ENCODE peak calls at places on chromosomes 1 and 21, in five cellular contexts. E is hypothalamus, Y is neural crest cell, C is HuH-7.5, I is psoas muscle. Q is an unnamed sample.

GRCh38 chr1:53733975-53734649 is 4.9 kb downstream of the GLIS1 start:
- DNase-seq in E (no peak), Y (no peak), C (no peak), I (no peak), Q (no peak)

GRCh38 chr1:169868978-169869377 is 24.7 kb downstream of the SCYL3 start:
- DNase-seq in E (no peak), Y (no peak), C (no peak), I (no peak), Q (no peak)

GRCh38 chr21:14533555-14534400 is 12.3 kb downstream of the SAMSN1 start:
- DNase-seq in E (no peak), Y (no peak), C (no peak), I (no peak), Q (no peak)

GRCh38 chr1:84620720-84621313 is 46.6 kb upstream of the CTBS start:
- DNase-seq in E (peak), Y (peak), C (peak), I (peak), Q (peak)

GRCh38 chr1:75796376-75797272 is at the start of gene MSH4:
- DNase-seq in E (no peak), Y (no peak), C (no peak), I (no peak), Q (peak)

GRCh38 chr1:160951443-160952128 is 3.0 kb downstream of the ITLN2 start:
- DNase-seq in E (peak), Y (peak), C (peak), I (peak), Q (peak)

GRCh38 chr21:31447477-31447876 is 103.4 kb upstream of the TIAM1 start:
- DNase-seq in E (no peak), Y (no peak), C (no peak), I (no peak), Q (no peak)

GRCh38 chr1:233613252-233614172 is at the start of gene KCNK1:
- DNase-seq in E (peak), Y (peak), C (no peak), I (peak), Q (peak)

GRCh38 chr1:155504207-155504606 is 58.4 kb downstream of the ASH1L start:
- DNase-seq in E (no peak), Y (no peak), C (no peak), I (no peak), Q (peak)

GRCh38 chr1:161790587-161791317 is 24.6 kb downstream of the ATF6 start:
- DNase-seq in E (no peak), Y (no peak), C (no peak), I (no peak), Q (no peak)

GRCh38 chr21:42837421-42838211 is 41.7 kb downstream of the WDR4 start:
- DNase-seq in E (no peak), Y (no peak), C (no peak), I (peak), Q (no peak)

GRCh38 chr1:215376544-215377264 is 190.4 kb upstream of the KCTD3 start:
- DNase-seq in E (no peak), Y (no peak), C (no peak), I (peak), Q (no peak)

GRCh38 chr1:154895779-154896178 is 25.7 kb upstream of the KCNN3 start:
- DNase-seq in E (no peak), Y (no peak), C (no peak), I (no peak), Q (no peak)

GRCh38 chr1:236128646-236129178 is 13.6 kb upstream of the GPR137B start:
- DNase-seq in E (peak), Y (no peak), C (no peak), I (no peak), Q (no peak)

GRCh38 chr21:29650561-29651022 is 289.2 kb downstream of the GRIK1 start:
- DNase-seq in E (no peak), Y (no peak), C (no peak), I (no peak), Q (no peak)

GRCh38 chr21:36096398-36097290 is 26.8 kb downstream of the CBR1 start:
- DNase-seq in E (no peak), Y (no peak), C (no peak), I (no peak), Q (no peak)

GRCh38 chr1:32180186-32181060 is 948 bp downstream of the TXLNA start:
- DNase-seq in E (peak), Y (peak), C (peak), I (peak), Q (peak)

GRCh38 chr21:37176716-37177115 is 90.4 kb downstream of the VPS26C start:
- DNase-seq in E (no peak), Y (no peak), C (no peak), I (no peak), Q (no peak)

GRCh38 chr1:236016083-236016482 is 48.8 kb downstream of the NID1 start:
- DNase-seq in E (no peak), Y (no peak), C (no peak), I (peak), Q (no peak)

GRCh38 chr1:145985502-145986439 is 10.6 kb downstream of the TXNIP start:
- DNase-seq in E (no peak), Y (no peak), C (peak), I (peak), Q (no peak)

GRCh38 chr21:37530901-37531351 is 164.4 kb downstream of the DYRK1A start:
- DNase-seq in E (no peak), Y (no peak), C (no peak), I (no peak), Q (no peak)

GRCh38 chr1:2061065-2061778 is 11.0 kb downstream of the PRKCZ start:
- DNase-seq in E (no peak), Y (no peak), C (no peak), I (no peak), Q (no peak)

GRCh38 chr1:84299536-84300260 is 1.8 kb upstream of the SAMD13 start:
- DNase-seq in E (no peak), Y (no peak), C (no peak), I (no peak), Q (no peak)

GRCh38 chr1:65339866-65340483 is 30.6 kb downstream of the DNAJC6 start:
- DNase-seq in E (no peak), Y (no peak), C (no peak), I (no peak), Q (no peak)

GRCh38 chr21:41187537-41188025 is 19.6 kb downstream of the BACE2 start:
- DNase-seq in E (no peak), Y (no peak), C (no peak), I (no peak), Q (no peak)